ENCODE peak calls at places on chromosomes 3 and 15, in six cellular contexts. V, U, S, J, B and R are unnamed samples.
A peak's percentile ranks its signal among the peaks of the same experiment; 100 is the strongest.

GRCh38 chr3:196108075-196108743 is 26.3 kb upstream of the TFRC start:
- DNase-seq in V (no peak), U (no peak), S (no peak), J (no peak), B (no peak), R (no peak)

GRCh38 chr3:139355502-139355901 is 11.7 kb downstream of the MRPS22 start:
- DNase-seq in V (no peak), U (no peak), S (no peak), J (no peak), B (no peak), R (no peak)

GRCh38 chr15:101526442-101526841 is 36.9 kb upstream of the PCSK6 start:
- DNase-seq in V (no peak), U (no peak), S (no peak), J (no peak), B (no peak), R (no peak)

GRCh38 chr3:134652409-134652831 is 1.6 kb upstream of the KY start:
- DNase-seq in V (no peak), U (no peak), S (peak; percentile 5), J (no peak), B (no peak), R (no peak)

GRCh38 chr15:77025471-77025901 is 30.6 kb downstream of the PSTPIP1 start:
- DNase-seq in V (peak; percentile 50), U (no peak), S (no peak), J (peak; percentile 8), B (no peak), R (no peak)

GRCh38 chr15:58078591-58078990 is 13.1 kb upstream of the ALDH1A2 start:
- DNase-seq in V (no peak), U (no peak), S (no peak), J (no peak), B (no peak), R (no peak)

GRCh38 chr3:178445139-178445538 is 91.1 kb upstream of the KCNMB2 start:
- DNase-seq in V (no peak), U (no peak), S (no peak), J (no peak), B (no peak), R (no peak)

GRCh38 chr3:150286390-150287147 is 121.5 kb upstream of the TSC22D2 start:
- DNase-seq in V (no peak), U (peak; percentile 68), S (peak; percentile 10), J (peak; percentile 5), B (peak; percentile 6), R (no peak)

GRCh38 chr3:186287723-186288122 is 74.3 kb downstream of the DGKG start:
- DNase-seq in V (no peak), U (no peak), S (no peak), J (no peak), B (no peak), R (no peak)

GRCh38 chr3:42771271-42771670 is 1.8 kb downstream of the CCDC13 start:
- DNase-seq in V (no peak), U (no peak), S (no peak), J (no peak), B (no peak), R (no peak)

GRCh38 chr3:58161435-58162398 is 49.1 kb downstream of the DNASE1L3 start:
- DNase-seq in V (peak; percentile 91), U (peak; percentile 96), S (no peak), J (no peak), B (no peak), R (peak; percentile 74)

GRCh38 chr3:150599611-150600297 is 3.4 kb upstream of the SELENOT start:
- DNase-seq in V (no peak), U (peak; percentile 80), S (no peak), J (no peak), B (no peak), R (no peak)

GRCh38 chr3:123307064-123307463 is 105.3 kb downstream of the SEC22A start:
- DNase-seq in V (no peak), U (no peak), S (no peak), J (no peak), B (no peak), R (no peak)

GRCh38 chr3:146912233-146913015 is 307.3 kb upstream of the PLSCR5 start:
- DNase-seq in V (no peak), U (peak; percentile 22), S (no peak), J (no peak), B (no peak), R (no peak)

GRCh38 chr3:42683875-42684593 is 1.3 kb upstream of the KLHL40 start:
- DNase-seq in V (peak; percentile 86), U (peak; percentile 59), S (peak; percentile 21), J (peak; percentile 12), B (peak; percentile 72), R (peak; percentile 36)

GRCh38 chr3:56364665-56365064 is 103.6 kb downstream of the ERC2 start:
- DNase-seq in V (no peak), U (no peak), S (no peak), J (no peak), B (no peak), R (no peak)

GRCh38 chr15:81351651-81352050 is 22.4 kb downstream of the TMC3 start:
- DNase-seq in V (no peak), U (no peak), S (no peak), J (no peak), B (no peak), R (no peak)

GRCh38 chr15:56737791-56738190 is 4.5 kb upstream of the ZNF280D start:
- DNase-seq in V (no peak), U (peak; percentile 43), S (no peak), J (no peak), B (no peak), R (no peak)

GRCh38 chr15:80154336-80154735 is 1.5 kb downstream of the FAH start:
- DNase-seq in V (no peak), U (no peak), S (no peak), J (no peak), B (no peak), R (no peak)

GRCh38 chr15:50552238-50552637 is 5.8 kb upstream of the USP50 start:
- DNase-seq in V (no peak), U (no peak), S (no peak), J (no peak), B (no peak), R (no peak)

GRCh38 chr3:44984335-44984734 is 8.3 kb downstream of the EXOSC7 start:
- DNase-seq in V (no peak), U (no peak), S (no peak), J (no peak), B (no peak), R (no peak)

GRCh38 chr3:161049683-161050248 is 55.4 kb downstream of the B3GALNT1 start:
- DNase-seq in V (no peak), U (no peak), S (no peak), J (no peak), B (no peak), R (no peak)

GRCh38 chr3:58529516-58530353 is 7.3 kb downstream of the ACOX2 start:
- DNase-seq in V (no peak), U (peak; percentile 31), S (no peak), J (no peak), B (no peak), R (no peak)

DNA sequence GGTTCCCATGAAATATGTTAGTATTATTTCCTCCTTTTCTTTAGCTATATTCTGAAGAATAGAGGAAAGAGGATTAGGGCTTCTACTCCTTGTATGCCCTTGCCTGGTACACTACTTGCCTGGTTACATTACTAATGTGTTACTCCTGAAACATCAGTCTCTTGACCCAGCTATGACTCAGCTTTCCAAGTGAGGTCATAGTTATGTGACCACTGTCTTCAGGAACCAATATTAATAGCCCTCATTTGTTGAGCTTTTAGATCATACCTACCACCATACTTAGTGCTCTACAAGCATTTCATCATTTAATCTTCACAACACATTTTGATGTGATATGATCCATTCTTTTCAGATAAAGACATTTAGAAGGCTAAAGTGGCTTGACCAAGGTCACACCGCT is 60.3 kb downstream of the CMSS1 start:
- DNase-seq in V (no peak), U (peak; percentile 78), S (no peak), J (no peak), B (no peak), R (no peak)
- TF ChIP-seq POLR2AphosphoS5 in V (no peak), U (no peak), S (no peak), J (no peak), B (no peak), R (no peak)

DNA sequence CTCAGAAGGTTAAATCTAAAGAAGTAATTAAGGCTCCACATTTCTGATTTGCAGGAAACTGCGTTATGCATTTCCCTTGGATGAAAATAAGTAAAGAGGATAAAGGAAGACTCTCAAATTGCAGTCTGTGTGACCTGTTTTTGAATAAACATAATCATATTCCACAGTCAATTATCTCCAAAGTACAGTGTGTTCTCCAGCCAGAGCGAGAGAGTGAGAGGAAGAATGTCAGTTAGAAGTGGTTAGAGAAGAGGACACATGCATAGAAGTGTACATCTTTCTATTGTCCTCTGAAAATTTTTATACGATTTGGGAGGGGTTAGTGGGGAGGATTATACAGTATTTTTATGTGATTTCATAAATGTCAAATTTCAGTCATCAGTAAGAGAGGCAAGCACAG is 487.1 kb downstream of the LPP start:
- DNase-seq in V (no peak), U (no peak), S (no peak), J (no peak), B (no peak), R (no peak)
- TF ChIP-seq POLR2AphosphoS5 in V (no peak), U (no peak), S (no peak), J (no peak), B (no peak), R (no peak)

GRCh38 chr15:35696767-35697231 is 150.8 kb upstream of the DPH6 start:
- DNase-seq in V (no peak), U (peak; percentile 90), S (no peak), J (no peak), B (no peak), R (no peak)

GRCh38 chr15:35698331-35698730 is 152.4 kb upstream of the DPH6 start:
- DNase-seq in V (no peak), U (peak; percentile 26), S (no peak), J (no peak), B (no peak), R (no peak)

GRCh38 chr15:35698978-35699377 is 153.0 kb upstream of the DPH6 start:
- DNase-seq in V (no peak), U (no peak), S (no peak), J (no peak), B (no peak), R (no peak)

GRCh38 chr15:35695002-35695401 is 149.0 kb upstream of the DPH6 start:
- DNase-seq in V (no peak), U (no peak), S (no peak), J (no peak), B (no peak), R (no peak)

GRCh38 chr15:35697549-35698299 is 151.8 kb upstream of the DPH6 start:
- DNase-seq in V (no peak), U (peak; percentile 97), S (no peak), J (no peak), B (no peak), R (no peak)
- TF ChIP-seq POLR2AphosphoS5 in V (no peak), U (peak; percentile 56), S (no peak), J (no peak), B (no peak), R (no peak)

DNA sequence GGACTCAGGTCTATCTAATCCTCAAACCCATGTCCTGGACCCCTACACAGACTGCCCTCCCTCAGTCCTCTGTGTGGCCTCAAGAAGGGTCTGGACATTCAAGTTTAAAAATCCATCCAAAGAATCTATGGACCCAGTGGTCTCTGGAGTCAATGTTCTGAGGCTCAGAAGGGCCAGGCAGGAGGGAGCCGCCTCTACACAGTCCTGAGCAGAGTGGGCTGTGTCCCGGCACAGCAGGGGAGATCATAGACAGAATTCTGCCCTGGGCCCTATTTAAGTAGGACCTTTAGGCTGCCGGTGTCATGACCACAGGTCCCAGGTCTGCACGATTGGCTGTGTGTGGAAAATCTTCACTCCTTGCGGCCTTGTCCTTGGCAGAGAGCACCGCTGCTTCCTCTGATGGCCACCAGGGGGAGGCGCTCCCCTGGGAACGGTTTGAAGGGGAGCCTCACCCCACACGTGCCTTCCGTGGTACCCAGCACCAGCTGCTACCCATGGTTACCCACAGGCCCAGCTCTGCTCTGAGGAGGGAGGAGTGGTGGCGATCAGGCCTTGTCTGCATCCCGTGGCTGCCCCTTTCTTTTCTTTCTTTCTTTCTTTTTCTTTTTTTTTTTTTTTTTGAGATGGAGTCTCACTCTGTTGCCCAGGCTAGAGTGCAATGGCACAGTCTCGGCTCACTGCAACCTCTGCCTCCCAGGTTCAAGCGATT is 37.9 kb downstream of the CHRD start:
- DNase-seq in V (peak; percentile 81), U (peak; percentile 62), S (peak; percentile 58), J (peak; percentile 61), B (peak; percentile 41), R (peak; percentile 22)
- TF ChIP-seq POLR2AphosphoS5 in V (no peak), U (no peak), S (peak; percentile 28), J (no peak), B (no peak), R (no peak)